ENCODE peak calls at places on chromosomes 6 and 20, in seven cellular contexts. One of them, this sample, is unnamed.

GRCh38 chr6:158706369-158706982 is 56.6 kb downstream of the SYTL3 start:
- DNase-seq in fibroblast of mammary gland: peak
- DNase-seq in endothelial cell: peak
- DNase-seq in prostate gland: peak
- DNase-seq in AG10803: peak
- DNase-seq in heart right ventricle: peak
- DNase-seq in endodermal cell: peak
- DNase-seq in this sample: peak

GRCh38 chr6:30326446-30327231 is at the start of gene TRIM39:
- DNase-seq in fibroblast of mammary gland: peak
- DNase-seq in endothelial cell: peak
- DNase-seq in prostate gland: peak
- DNase-seq in AG10803: peak
- DNase-seq in heart right ventricle: peak
- DNase-seq in endodermal cell: peak
- DNase-seq in this sample: peak

GRCh38 chr6:2434116-2434515 is 188.7 kb upstream of the GMDS start:
- DNase-seq in fibroblast of mammary gland: no peak
- DNase-seq in endothelial cell: no peak
- DNase-seq in prostate gland: no peak
- DNase-seq in AG10803: no peak
- DNase-seq in heart right ventricle: no peak
- DNase-seq in endodermal cell: no peak
- DNase-seq in this sample: no peak

GRCh38 chr6:110013396-110013795 is 35.3 kb downstream of the GPR6 start:
- DNase-seq in fibroblast of mammary gland: no peak
- DNase-seq in endothelial cell: no peak
- DNase-seq in prostate gland: no peak
- DNase-seq in AG10803: no peak
- DNase-seq in heart right ventricle: peak
- DNase-seq in endodermal cell: no peak
- DNase-seq in this sample: no peak

GRCh38 chr6:99151634-99152344 is 197.7 kb downstream of the FAXC start:
- DNase-seq in fibroblast of mammary gland: peak
- DNase-seq in endothelial cell: peak
- DNase-seq in prostate gland: peak
- DNase-seq in AG10803: peak
- DNase-seq in heart right ventricle: peak
- DNase-seq in endodermal cell: peak
- DNase-seq in this sample: peak

GRCh38 chr6:797479-798077 is 104.6 kb upstream of the EXOC2 start:
- DNase-seq in fibroblast of mammary gland: peak
- DNase-seq in endothelial cell: peak
- DNase-seq in prostate gland: peak
- DNase-seq in AG10803: peak
- DNase-seq in heart right ventricle: peak
- DNase-seq in endodermal cell: peak
- DNase-seq in this sample: no peak

GRCh38 chr6:105882071-105882803 is 203.9 kb upstream of the PRDM1 start:
- DNase-seq in fibroblast of mammary gland: peak
- DNase-seq in endothelial cell: no peak
- DNase-seq in prostate gland: no peak
- DNase-seq in AG10803: peak
- DNase-seq in heart right ventricle: no peak
- DNase-seq in endodermal cell: no peak
- DNase-seq in this sample: no peak

GRCh38 chr20:7879883-7880282 is 60.4 kb downstream of the HAO1 start:
- DNase-seq in fibroblast of mammary gland: no peak
- DNase-seq in endothelial cell: no peak
- DNase-seq in prostate gland: no peak
- DNase-seq in AG10803: peak
- DNase-seq in heart right ventricle: no peak
- DNase-seq in endodermal cell: no peak
- DNase-seq in this sample: no peak

GRCh38 chr20:8877294-8877693 is 191.6 kb upstream of the PLCB4 start:
- DNase-seq in fibroblast of mammary gland: no peak
- DNase-seq in endothelial cell: no peak
- DNase-seq in prostate gland: no peak
- DNase-seq in AG10803: no peak
- DNase-seq in heart right ventricle: no peak
- DNase-seq in endodermal cell: no peak
- DNase-seq in this sample: no peak

GRCh38 chr6:157075549-157076426 is 247.5 kb downstream of the TMEM242 start:
- DNase-seq in fibroblast of mammary gland: peak
- DNase-seq in endothelial cell: no peak
- DNase-seq in prostate gland: no peak
- DNase-seq in AG10803: no peak
- DNase-seq in heart right ventricle: no peak
- DNase-seq in endodermal cell: no peak
- DNase-seq in this sample: no peak

GRCh38 chr6:40937491-40937890 is 101.5 kb downstream of the UNC5CL start:
- DNase-seq in fibroblast of mammary gland: no peak
- DNase-seq in endothelial cell: no peak
- DNase-seq in prostate gland: no peak
- DNase-seq in AG10803: peak
- DNase-seq in heart right ventricle: no peak
- DNase-seq in endodermal cell: no peak
- DNase-seq in this sample: no peak

GRCh38 chr6:149363154-149363553 is 36.9 kb upstream of the SUMO4 start:
- DNase-seq in fibroblast of mammary gland: no peak
- DNase-seq in endothelial cell: no peak
- DNase-seq in prostate gland: no peak
- DNase-seq in AG10803: no peak
- DNase-seq in heart right ventricle: no peak
- DNase-seq in endodermal cell: no peak
- DNase-seq in this sample: no peak

GRCh38 chr6:116190550-116190949 is 63.3 kb downstream of the TSPYL4 start:
- DNase-seq in fibroblast of mammary gland: peak
- DNase-seq in endothelial cell: no peak
- DNase-seq in prostate gland: no peak
- DNase-seq in AG10803: peak
- DNase-seq in heart right ventricle: no peak
- DNase-seq in endodermal cell: no peak
- DNase-seq in this sample: no peak

GRCh38 chr6:138973481-138974140 is 14.4 kb downstream of the REPS1 start:
- DNase-seq in fibroblast of mammary gland: peak
- DNase-seq in endothelial cell: no peak
- DNase-seq in prostate gland: no peak
- DNase-seq in AG10803: peak
- DNase-seq in heart right ventricle: no peak
- DNase-seq in endodermal cell: no peak
- DNase-seq in this sample: no peak

GRCh38 chr6:49528571-49528970 is 21.9 kb upstream of the C6orf141 start:
- DNase-seq in fibroblast of mammary gland: no peak
- DNase-seq in endothelial cell: no peak
- DNase-seq in prostate gland: no peak
- DNase-seq in AG10803: no peak
- DNase-seq in heart right ventricle: no peak
- DNase-seq in endodermal cell: no peak
- DNase-seq in this sample: no peak

GRCh38 chr6:39937686-39938333 is 3.5 kb upstream of the MOCS1 start:
- DNase-seq in fibroblast of mammary gland: no peak
- DNase-seq in endothelial cell: no peak
- DNase-seq in prostate gland: no peak
- DNase-seq in AG10803: no peak
- DNase-seq in heart right ventricle: no peak
- DNase-seq in endodermal cell: no peak
- DNase-seq in this sample: no peak

GRCh38 chr6:84052204-84052882 is 18.8 kb downstream of the MRAP2 start:
- DNase-seq in fibroblast of mammary gland: peak
- DNase-seq in endothelial cell: peak
- DNase-seq in prostate gland: peak
- DNase-seq in AG10803: peak
- DNase-seq in heart right ventricle: peak
- DNase-seq in endodermal cell: peak
- DNase-seq in this sample: peak

GRCh38 chr6:11198663-11199603 is 33.5 kb downstream of the NEDD9 start:
- DNase-seq in fibroblast of mammary gland: no peak
- DNase-seq in endothelial cell: no peak
- DNase-seq in prostate gland: no peak
- DNase-seq in AG10803: peak
- DNase-seq in heart right ventricle: no peak
- DNase-seq in endodermal cell: no peak
- DNase-seq in this sample: no peak

GRCh38 chr20:62448788-62449187 is 21.4 kb upstream of the RBBP8NL start:
- DNase-seq in fibroblast of mammary gland: no peak
- DNase-seq in endothelial cell: no peak
- DNase-seq in prostate gland: no peak
- DNase-seq in AG10803: no peak
- DNase-seq in heart right ventricle: no peak
- DNase-seq in endodermal cell: no peak
- DNase-seq in this sample: no peak

GRCh38 chr6:134553941-134554340 is 236.0 kb upstream of the SGK1 start:
- DNase-seq in fibroblast of mammary gland: peak
- DNase-seq in endothelial cell: no peak
- DNase-seq in prostate gland: no peak
- DNase-seq in AG10803: peak
- DNase-seq in heart right ventricle: no peak
- DNase-seq in endodermal cell: no peak
- DNase-seq in this sample: no peak

GRCh38 chr6:121838842-121839241 is 403.4 kb downstream of the GJA1 start:
- DNase-seq in fibroblast of mammary gland: peak
- DNase-seq in endothelial cell: no peak
- DNase-seq in prostate gland: peak
- DNase-seq in AG10803: no peak
- DNase-seq in heart right ventricle: peak
- DNase-seq in endodermal cell: no peak
- DNase-seq in this sample: no peak

GRCh38 chr6:72622094-72622540 is 253 bp downstream of the KCNQ5 start:
- DNase-seq in fibroblast of mammary gland: no peak
- DNase-seq in endothelial cell: peak
- DNase-seq in prostate gland: peak
- DNase-seq in AG10803: peak
- DNase-seq in heart right ventricle: no peak
- DNase-seq in endodermal cell: peak
- DNase-seq in this sample: peak
- TF ChIP-seq CTCF in fibroblast of mammary gland: no peak
- TF ChIP-seq CTCF in endothelial cell: no peak
- TF ChIP-seq CTCF in prostate gland: peak
- TF ChIP-seq CTCF in AG10803: peak
- TF ChIP-seq CTCF in heart right ventricle: no peak
- TF ChIP-seq CTCF in endodermal cell: peak
- TF ChIP-seq CTCF in this sample: peak

GRCh38 chr6:162442675-162443074 is 284.9 kb downstream of the PRKN start:
- DNase-seq in fibroblast of mammary gland: peak
- DNase-seq in endothelial cell: peak
- DNase-seq in prostate gland: no peak
- DNase-seq in AG10803: no peak
- DNase-seq in heart right ventricle: no peak
- DNase-seq in endodermal cell: peak
- DNase-seq in this sample: peak
- TF ChIP-seq CTCF in fibroblast of mammary gland: peak
- TF ChIP-seq CTCF in endothelial cell: peak
- TF ChIP-seq CTCF in prostate gland: no peak
- TF ChIP-seq CTCF in AG10803: no peak
- TF ChIP-seq CTCF in heart right ventricle: peak
- TF ChIP-seq CTCF in endodermal cell: peak
- TF ChIP-seq CTCF in this sample: peak

DNA sequence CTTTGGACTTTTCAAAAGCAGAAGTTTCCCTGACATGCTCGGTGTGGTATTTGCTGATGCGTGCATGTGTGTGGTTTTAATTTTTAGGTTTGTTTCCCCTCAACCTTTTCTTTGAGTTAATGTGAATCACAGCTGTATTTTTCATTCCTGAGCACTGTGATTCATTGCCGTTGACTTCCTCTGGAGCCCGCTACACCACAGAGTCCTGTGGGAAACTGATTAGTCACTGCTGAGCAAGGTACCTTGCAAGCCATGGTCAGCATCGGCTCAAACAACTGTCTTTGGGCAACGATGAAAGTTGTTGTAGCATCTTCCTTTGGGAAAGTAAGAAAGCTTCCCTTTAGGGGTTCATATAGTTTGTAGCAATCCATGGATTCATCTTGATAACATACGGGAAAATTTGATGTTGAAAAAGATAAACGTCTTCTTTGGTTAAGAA is 57.5 kb downstream of the RIN2 start:
- DNase-seq in fibroblast of mammary gland: peak
- DNase-seq in endothelial cell: no peak
- DNase-seq in prostate gland: no peak
- DNase-seq in AG10803: peak
- DNase-seq in heart right ventricle: peak
- DNase-seq in endodermal cell: no peak
- DNase-seq in this sample: no peak
- TF ChIP-seq CTCF in fibroblast of mammary gland: no peak
- TF ChIP-seq CTCF in endothelial cell: no peak
- TF ChIP-seq CTCF in prostate gland: no peak
- TF ChIP-seq CTCF in AG10803: peak
- TF ChIP-seq CTCF in heart right ventricle: peak
- TF ChIP-seq CTCF in endodermal cell: no peak
- TF ChIP-seq CTCF in this sample: no peak

GRCh38 chr6:16855460-16855859 is 94.2 kb upstream of the ATXN1 start:
- DNase-seq in fibroblast of mammary gland: no peak
- DNase-seq in endothelial cell: no peak
- DNase-seq in prostate gland: no peak
- DNase-seq in AG10803: no peak
- DNase-seq in heart right ventricle: no peak
- DNase-seq in endodermal cell: no peak
- DNase-seq in this sample: no peak
- TF ChIP-seq CTCF in fibroblast of mammary gland: no peak
- TF ChIP-seq CTCF in endothelial cell: no peak
- TF ChIP-seq CTCF in prostate gland: no peak
- TF ChIP-seq CTCF in AG10803: no peak
- TF ChIP-seq CTCF in heart right ventricle: no peak
- TF ChIP-seq CTCF in endodermal cell: no peak
- TF ChIP-seq CTCF in this sample: no peak

This sample was measured in glutamatergic neuron.